ENCODE peak calls at places on chromosomes 13 and 19, in six cellular contexts. One of them, this sample, is unnamed.

GRCh38 chr19:1651061-1651547 is 1.3 kb downstream of the TCF3 start:
- DNase-seq in amniotic stem cell: no peak
- DNase-seq in ELF-1: peak
- DNase-seq in left ventricle myocardium inferior: no peak
- DNase-seq in HCEC 1CT: peak
- DNase-seq in GM19239: no peak
- DNase-seq in this sample: no peak

GRCh38 chr19:14472202-14472961 is 2.8 kb downstream of the PTGER1 start:
- DNase-seq in GM19239: peak
- DNase-seq in HCEC 1CT: no peak
- DNase-seq in amniotic stem cell: no peak
- DNase-seq in ELF-1: peak
- DNase-seq in left ventricle myocardium inferior: peak
- DNase-seq in this sample: peak

GRCh38 chr13:25692156-25692555 is 320.4 kb downstream of the ATP8A2 start:
- DNase-seq in GM19239: no peak
- DNase-seq in HCEC 1CT: no peak
- DNase-seq in amniotic stem cell: no peak
- DNase-seq in left ventricle myocardium inferior: no peak
- DNase-seq in ELF-1: peak
- DNase-seq in this sample: no peak

GRCh38 chr13:49225358-49226042 is 5.4 kb downstream of the MLNR start:
- DNase-seq in ELF-1: no peak
- DNase-seq in left ventricle myocardium inferior: no peak
- DNase-seq in amniotic stem cell: no peak
- DNase-seq in HCEC 1CT: no peak
- DNase-seq in GM19239: no peak
- DNase-seq in this sample: no peak

GRCh38 chr13:98664047-98664446 is 87.1 kb upstream of the STK24 start:
- DNase-seq in ELF-1: no peak
- DNase-seq in left ventricle myocardium inferior: no peak
- DNase-seq in amniotic stem cell: peak
- DNase-seq in HCEC 1CT: peak
- DNase-seq in GM19239: no peak
- DNase-seq in this sample: no peak

GRCh38 chr19:41864374-41864773 is 4.3 kb downstream of the RPS19 start:
- DNase-seq in GM19239: no peak
- DNase-seq in amniotic stem cell: no peak
- DNase-seq in ELF-1: no peak
- DNase-seq in left ventricle myocardium inferior: no peak
- DNase-seq in HCEC 1CT: no peak
- DNase-seq in this sample: no peak

GRCh38 chr19:10214784-10215183 is 16.3 kb downstream of the S1PR2 start:
- DNase-seq in GM19239: no peak
- DNase-seq in HCEC 1CT: peak
- DNase-seq in amniotic stem cell: no peak
- DNase-seq in ELF-1: peak
- DNase-seq in left ventricle myocardium inferior: no peak
- DNase-seq in this sample: no peak

GRCh38 chr19:30556230-30556711 is 184.1 kb downstream of the ZNF536 start:
- DNase-seq in amniotic stem cell: no peak
- DNase-seq in HCEC 1CT: no peak
- DNase-seq in GM19239: no peak
- DNase-seq in left ventricle myocardium inferior: no peak
- DNase-seq in ELF-1: peak
- DNase-seq in this sample: no peak

GRCh38 chr19:43983544-43983911 is 460 bp upstream of the ZNF155 start:
- DNase-seq in HCEC 1CT: no peak
- DNase-seq in left ventricle myocardium inferior: no peak
- DNase-seq in amniotic stem cell: no peak
- DNase-seq in ELF-1: no peak
- DNase-seq in GM19239: no peak
- DNase-seq in this sample: no peak

GRCh38 chr19:30635026-30635985 is 263.1 kb downstream of the ZNF536 start:
- DNase-seq in amniotic stem cell: no peak
- DNase-seq in GM19239: no peak
- DNase-seq in left ventricle myocardium inferior: no peak
- DNase-seq in ELF-1: no peak
- DNase-seq in HCEC 1CT: no peak
- DNase-seq in this sample: no peak

GRCh38 chr13:20525144-20525600 is 485 bp downstream of the CRYL1 start:
- DNase-seq in GM19239: no peak
- DNase-seq in amniotic stem cell: no peak
- DNase-seq in left ventricle myocardium inferior: peak
- DNase-seq in HCEC 1CT: no peak
- DNase-seq in ELF-1: peak
- DNase-seq in this sample: no peak